ENCODE peak calls at places on chromosome 16, in four cellular contexts. P, V, U and H are unnamed samples.

GRCh38 chr16:50494501-50495491 is 53.4 kb upstream of the NKD1 start:
- DNase-seq in P (no peak), V (no peak), U (no peak), H (no peak)

GRCh38 chr16:64478258-64478906 is 643.5 kb downstream of the CDH11 start:
- DNase-seq in P (no peak), V (peak; percentile 82), U (no peak), H (no peak)

GRCh38 chr16:5215911-5216310 is 118.3 kb upstream of the EEF2KMT start:
- DNase-seq in P (no peak), V (no peak), U (no peak), H (no peak)

GRCh38 chr16:78761427-78761826 is 662.0 kb downstream of the WWOX start:
- DNase-seq in P (no peak), V (no peak), U (peak; percentile 20), H (no peak)

GRCh38 chr16:54407596-54407995 is 121.0 kb upstream of the IRX3 start:
- DNase-seq in P (no peak), V (peak; percentile 47), U (no peak), H (no peak)

GRCh38 chr16:57694556-57695377 is at the start of gene DRC7:
- DNase-seq in P (no peak), V (peak; percentile 50), U (peak; percentile 92), H (peak; percentile 93)

GRCh38 chr16:31874354-31875111 is 926 bp downstream of the ZNF267 start:
- DNase-seq in P (peak; percentile 54), V (peak; percentile 79), U (peak; percentile 83), H (peak; percentile 82)

GRCh38 chr16:58409316-58409973 is 17.2 kb downstream of the GINS3 start:
- DNase-seq in P (no peak), V (peak; percentile 71), U (no peak), H (peak; percentile 67)

GRCh38 chr16:11291021-11291716 is 10.0 kb upstream of the PRM1 start:
- DNase-seq in P (no peak), V (no peak), U (no peak), H (no peak)

GRCh38 chr16:9598731-9599083 is 507.3 kb downstream of the HAPSTR1 start:
- DNase-seq in P (no peak), V (no peak), U (no peak), H (no peak)

GRCh38 chr16:89188064-89188441 is 12.3 kb downstream of the SLC22A31 start:
- DNase-seq in P (peak; percentile 16), V (no peak), U (no peak), H (no peak)

GRCh38 chr16:81775570-81775969 is 3.5 kb upstream of the PLCG2 start:
- DNase-seq in P (no peak), V (no peak), U (no peak), H (no peak)

GRCh38 chr16:48499822-48500440 is 110.0 kb downstream of the N4BP1 start:
- DNase-seq in P (no peak), V (peak; percentile 91), U (no peak), H (peak; percentile 6)

GRCh38 chr16:86007524-86007923 is 108.6 kb downstream of the IRF8 start:
- DNase-seq in P (no peak), V (no peak), U (no peak), H (no peak)

GRCh38 chr16:68377667-68378420 is 67.0 kb downstream of the PRMT7 start:
- DNase-seq in P (no peak), V (no peak), U (no peak), H (no peak)

GRCh38 chr16:4623593-4623992 is 1.0 kb upstream of the MGRN1 start:
- DNase-seq in P (no peak), V (no peak), U (no peak), H (peak; percentile 19)

GRCh38 chr16:27240948-27241531 is 27.5 kb downstream of the NSMCE1 start:
- DNase-seq in P (no peak), V (peak; percentile 89), U (no peak), H (no peak)

GRCh38 chr16:4468972-4469371 is 5.5 kb downstream of the NMRAL1 start:
- DNase-seq in P (no peak), V (no peak), U (no peak), H (no peak)

GRCh38 chr16:67461600-67462278 is 19.2 kb downstream of the ATP6V0D1 start:
- DNase-seq in P (no peak), V (no peak), U (no peak), H (no peak)